ENCODE peak calls at places on chromosome 9, in eight cellular contexts. U is hepatocyte, X is MM.1S, H is HCT116, C is GM23248, V is neural progenitor cell, N is PC-3, M is SK-N-SH. Q is an unnamed sample. For H3K36me3 and H3K9me3, the result is how much of the 10 kb centered on the place peaks cover.

GRCh38 chr9:18422296-18423036 is 51.5 kb upstream of the ADAMTSL1 start:
- DNase-seq in N (no peak), X (no peak), V (no peak), M (no peak), H (no peak), C (no peak), U (no peak), Q (no peak)

GRCh38 chr9:108444400-108445358 is 411.1 kb downstream of the ACTL7B start:
- DNase-seq in U (peak), C (peak), H (peak), N (peak), V (peak), X (no peak), M (no peak), Q (no peak)

GRCh38 chr9:35908484-35909125 is 685 bp upstream of the SPAAR start:
- DNase-seq in V (no peak), C (peak), N (peak), H (no peak), X (no peak), M (no peak), U (no peak), Q (no peak)

GRCh38 chr9:122329592-122329991 is 41.2 kb upstream of the PTGS1 start:
- DNase-seq in N (no peak), H (no peak), X (no peak), U (no peak), M (no peak), V (no peak), C (no peak), Q (no peak)

GRCh38 chr9:24293391-24293790 is 252.3 kb downstream of the IZUMO3 start:
- DNase-seq in C (no peak), H (no peak), N (no peak), M (no peak), V (peak), X (no peak), U (no peak), Q (no peak)

GRCh38 chr9:129506892-129507291 is 114.0 kb downstream of the C9orf50 start:
- DNase-seq in U (peak), X (no peak), V (no peak), H (no peak), N (no peak), M (peak), C (peak), Q (no peak)

GRCh38 chr9:132789706-132790105 is 88.4 kb downstream of the AK8 start:
- DNase-seq in N (no peak), V (no peak), M (no peak), U (no peak), C (no peak), X (no peak), H (no peak), Q (no peak)

GRCh38 chr9:128149951-128150593 is 819 bp downstream of the LCN2 start:
- DNase-seq in X (no peak), H (no peak), N (no peak), M (no peak), C (no peak), U (no peak), V (no peak), Q (no peak)

GRCh38 chr9:34380034-34380510 is 3.4 kb upstream of the MYORG start:
- DNase-seq in C (no peak), M (no peak), U (peak), H (no peak), X (peak), N (no peak), V (peak), Q (peak)

GRCh38 chr9:16133032-16133431 is 580.2 kb downstream of the CCDC171 start:
- DNase-seq in X (no peak), V (no peak), C (no peak), N (peak), H (no peak), M (no peak), U (no peak), Q (no peak)

GRCh38 chr9:134304712-134305111 is 21.5 kb upstream of the RXRA start:
- DNase-seq in M (no peak), X (no peak), N (no peak), V (no peak), H (no peak), U (no peak), C (no peak), Q (no peak)

GRCh38 chr9:133889498-133890301 is 102.4 kb downstream of the VAV2 start:
- DNase-seq in U (no peak), V (no peak), X (no peak), C (peak), M (no peak), N (peak), H (no peak), Q (no peak)

GRCh38 chr9:126615251-126615790 is 1.6 kb downstream of the LMX1B start:
- DNase-seq in M (no peak), H (no peak), V (peak), C (peak), X (no peak), N (no peak), U (peak), Q (no peak)

GRCh38 chr9:137371966-137372651 is 50.9 kb downstream of the EXD3 start:
- DNase-seq in V (no peak), U (no peak), M (no peak), C (no peak), H (no peak), N (no peak), X (no peak), Q (no peak)

GRCh38 chr9:92276223-92277007 is 17.1 kb downstream of the IARS1 start:
- DNase-seq in C (no peak), N (no peak), U (no peak), V (no peak), H (no peak), M (no peak), X (no peak), Q (no peak)

GRCh38 chr9:92275541-92275940 is 18.0 kb downstream of the IARS1 start:
- DNase-seq in N (peak), X (no peak), M (no peak), U (no peak), C (no peak), H (no peak), V (no peak), Q (no peak)

GRCh38 chr9:92279302-92279701 is 14.2 kb downstream of the IARS1 start:
- DNase-seq in C (no peak), M (no peak), H (no peak), X (no peak), N (no peak), V (no peak), U (no peak), Q (no peak)

DNA sequence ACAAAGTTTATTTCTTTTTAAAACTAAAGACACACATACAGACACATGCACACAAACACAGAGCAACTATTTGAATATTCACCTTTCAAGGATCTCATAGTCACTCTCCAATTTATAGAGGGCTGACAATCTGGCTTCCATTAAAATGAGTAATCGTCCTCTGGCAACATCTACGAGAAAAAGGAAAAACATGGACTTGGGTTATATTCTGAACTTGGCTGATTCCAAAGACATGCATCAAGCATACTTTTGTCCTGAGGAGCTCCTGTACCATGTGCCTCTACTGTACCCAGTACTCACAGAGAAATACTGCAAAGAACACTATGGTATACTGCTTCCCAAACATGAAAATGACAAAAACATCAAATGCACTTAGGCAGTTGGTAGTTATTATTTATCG is 15.4 kb downstream of the IARS1 start:
- DNase-seq in X (no peak), H (no peak), M (no peak), C (peak), V (no peak), N (peak), U (no peak), Q (no peak)
- H3K36me3 ChIP-seq in X (under half), H (half or more), M (half or more), C (half or more), V (under half), N (half or more), U (under half), Q (half or more)

DNA sequence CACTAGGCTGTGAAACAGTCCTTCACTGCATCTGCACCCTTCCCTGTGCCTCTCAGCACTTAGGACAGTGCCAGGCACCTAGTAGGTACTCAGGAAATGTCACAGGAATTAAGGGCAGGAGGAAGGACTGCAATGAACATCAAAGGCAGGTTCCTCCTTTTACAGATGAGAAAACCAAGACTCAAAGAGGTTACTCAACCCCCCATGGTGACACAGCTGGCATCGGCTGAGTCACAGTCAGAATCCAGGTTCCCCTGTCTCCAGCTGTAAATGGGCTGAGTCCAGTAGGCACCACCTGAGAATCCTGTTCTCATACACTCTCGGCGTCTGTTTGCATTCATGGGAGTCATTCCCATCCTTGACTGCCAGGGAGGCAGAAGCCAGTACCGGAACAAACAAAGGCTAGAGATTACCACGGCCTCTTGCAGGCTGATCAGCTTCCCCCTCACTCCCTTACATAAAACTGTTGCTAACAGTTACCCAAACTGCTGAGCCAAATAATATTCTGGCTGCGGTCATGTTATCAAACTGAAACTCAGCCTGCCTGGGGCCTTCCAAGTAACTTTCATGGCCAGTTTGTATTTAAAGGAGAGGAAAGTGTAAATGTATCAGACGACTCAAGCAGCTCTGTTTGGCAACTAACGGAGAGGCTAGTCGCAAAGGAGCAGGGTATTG is 201.7 kb downstream of the PAPPA start:
- DNase-seq in U (peak), M (no peak), V (peak), X (no peak), C (peak), H (no peak), N (peak), Q (no peak)
- TF ChIP-seq EZH2phosphoT487 in U (no peak), M (no peak), V (no peak), X (no peak), C (no peak), H (no peak), N (no peak), Q (no peak)

DNA sequence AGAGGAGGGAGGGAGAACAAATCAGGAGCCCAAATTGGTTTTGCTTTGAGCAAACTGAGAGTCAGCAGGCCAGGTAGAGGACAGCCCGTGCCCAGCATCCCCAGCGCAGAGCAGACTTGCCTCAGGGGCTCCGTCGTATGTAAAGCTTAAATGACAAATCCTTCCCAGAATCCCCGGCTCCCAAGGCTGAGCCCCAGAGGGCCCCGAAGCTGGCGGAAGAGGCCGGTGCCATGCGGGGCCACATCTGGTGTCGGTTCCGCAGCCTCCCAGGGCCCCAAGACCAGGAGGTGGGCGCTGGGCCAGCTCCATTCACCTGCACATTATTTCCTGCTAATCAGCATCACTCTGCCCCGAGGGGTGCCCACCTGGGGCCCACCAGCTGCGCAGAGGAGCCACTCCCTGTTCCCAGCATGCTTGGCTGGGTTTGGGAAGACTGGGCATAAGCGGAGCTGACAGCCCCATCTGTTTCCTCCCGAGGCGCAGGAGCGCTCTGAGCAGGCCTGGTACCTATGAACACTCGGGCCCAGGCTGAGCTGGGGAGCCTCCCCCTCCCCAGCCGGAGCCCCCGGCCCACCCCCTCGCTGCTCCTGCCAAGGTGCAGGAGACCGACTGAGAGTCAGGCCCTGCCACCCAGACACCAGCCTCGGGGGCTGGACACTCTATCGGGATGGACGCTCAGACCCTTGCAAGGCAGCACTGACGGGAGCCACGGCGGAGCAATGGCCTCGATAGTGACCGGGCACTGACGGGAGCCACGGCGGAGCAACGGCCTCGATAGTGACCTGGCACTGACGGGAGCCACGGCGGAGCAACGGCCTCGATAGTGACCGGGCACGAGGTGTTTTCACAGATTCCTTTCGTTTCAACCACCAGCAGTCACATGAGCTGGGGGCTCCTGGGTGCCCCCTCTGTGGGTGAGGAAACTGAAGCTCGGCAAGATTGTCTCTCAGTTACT is 123.8 kb upstream of the PPP1R26 start:
- DNase-seq in C (no peak), H (no peak), N (no peak), V (no peak), M (no peak), U (no peak), X (no peak), Q (no peak)
- H3K9me3 ChIP-seq in C (under half), H (under half), N (under half), V (under half), M (under half), U (under half), X (under half), Q (under half)

GRCh38 chr9:104121022-104121421 is 26.9 kb downstream of the SMC2 start:
- DNase-seq in C (no peak), H (no peak), X (no peak), M (no peak), N (no peak), U (no peak), V (no peak), Q (no peak)
- H3K36me3 ChIP-seq in C (under half), H (under half), X (under half), M (half or more), N (under half), U (under half), V (under half), Q (half or more)

DNA sequence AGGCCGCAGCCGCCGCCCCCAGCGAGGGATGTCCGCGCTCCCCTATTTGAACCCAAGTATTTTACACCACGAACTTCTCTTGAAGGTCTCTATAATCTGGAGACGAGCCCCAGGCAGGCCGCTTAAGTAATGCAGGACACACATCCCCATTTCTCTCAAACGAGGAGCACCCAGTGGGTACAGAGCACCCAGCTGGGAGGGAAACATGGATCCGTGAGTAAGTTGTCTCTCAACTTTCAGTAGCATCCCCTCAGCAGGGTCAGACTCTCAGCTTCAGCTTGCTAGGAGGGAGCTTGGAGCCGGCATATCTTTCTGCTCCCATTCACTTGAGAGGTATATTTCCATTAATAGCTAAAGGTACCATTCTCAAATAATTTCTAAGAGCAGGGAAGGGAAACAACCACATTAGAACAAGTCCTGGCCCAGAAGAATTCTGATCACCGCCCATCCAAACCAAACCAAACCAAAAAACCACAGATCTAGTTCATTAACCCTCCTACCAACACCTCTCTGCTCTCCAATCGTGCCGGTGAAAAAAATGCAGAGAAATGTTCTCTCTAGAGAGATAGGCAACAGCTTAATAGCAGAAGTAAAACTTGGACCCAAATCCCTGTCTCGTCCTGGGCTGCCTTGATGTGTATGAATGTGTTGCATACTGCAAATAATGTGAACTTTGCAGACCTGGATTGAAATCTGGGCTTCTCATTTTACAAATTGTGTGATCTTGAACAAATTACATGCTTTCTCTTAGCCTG is 909 bp downstream of the TDRD7 start:
- DNase-seq in X (no peak), U (no peak), H (no peak), C (peak), M (no peak), N (peak), V (no peak), Q (peak)
- TF ChIP-seq EZH2phosphoT487 in X (no peak), U (no peak), H (no peak), C (no peak), M (no peak), N (no peak), V (peak), Q (no peak)